ENCODE peak calls at places on chromosomes 3 and 15, in ten cellular contexts. S is mammary epithelial cell; G is IMR-90; Z is tibial nerve; B is kidney; Q is GM12878; P is K562; O is CD8-positive, alpha-beta T cell; L is hepatocyte; H is heart right ventricle. J is an unnamed sample.

GRCh38 chr3:149879872-149880271 is 66.9 kb downstream of the RNF13 start:
- DNase-seq in S (peak), G (peak), Z (peak), B (no peak), Q (no peak), P (peak), O (peak), L (peak), H (peak), J (peak)

GRCh38 chr15:50830477-50831354 is 65.2 kb upstream of the SPPL2A start:
- DNase-seq in S (no peak), G (no peak), Z (no peak), B (no peak), Q (no peak), P (no peak), O (no peak), L (no peak), H (no peak), J (no peak)

GRCh38 chr3:183224581-183224980 is 28.5 kb upstream of the B3GNT5 start:
- DNase-seq in S (no peak), G (no peak), Z (no peak), B (no peak), Q (no peak), P (no peak), O (no peak), L (no peak), H (no peak), J (no peak)

GRCh38 chr3:113979916-113980315 is 32.1 kb downstream of the ZDHHC23 start:
- DNase-seq in S (no peak), G (no peak), Z (no peak), B (no peak), Q (no peak), P (no peak), O (no peak), L (no peak), H (no peak), J (no peak)

GRCh38 chr3:116618138-116618537 is 91.4 kb upstream of the TUSC7 start:
- DNase-seq in S (peak), G (no peak), Z (no peak), B (no peak), Q (no peak), P (no peak), O (no peak), L (no peak), H (no peak), J (no peak)

GRCh38 chr3:133962879-133963278 is 66.8 kb downstream of the SLCO2A1 start:
- DNase-seq in S (no peak), G (peak), Z (no peak), B (no peak), Q (no peak), P (no peak), O (no peak), L (peak), H (no peak), J (no peak)

GRCh38 chr3:143120716-143121239 is 1.2 kb downstream of the CHST2 start:
- DNase-seq in S (peak), G (peak), Z (no peak), B (peak), Q (no peak), P (peak), O (peak), L (peak), H (peak), J (peak)

GRCh38 chr3:126540342-126540849 is 16.4 kb downstream of the CHST13 start:
- DNase-seq in S (peak), G (peak), Z (peak), B (peak), Q (no peak), P (peak), O (no peak), L (peak), H (peak), J (peak)

GRCh38 chr3:45551214-45552010 is 43.1 kb upstream of the LIMD1 start:
- DNase-seq in S (peak), G (peak), Z (peak), B (peak), Q (no peak), P (peak), O (no peak), L (peak), H (peak), J (no peak)

GRCh38 chr15:88249220-88249619 is 7.3 kb downstream of the NTRK3 start:
- DNase-seq in S (no peak), G (no peak), Z (no peak), B (peak), Q (no peak), P (no peak), O (no peak), L (no peak), H (no peak), J (peak)

GRCh38 chr3:129224984-129225393 is 24.4 kb upstream of the COPG1 start:
- DNase-seq in S (peak), G (peak), Z (peak), B (peak), Q (no peak), P (no peak), O (no peak), L (peak), H (peak), J (peak)

GRCh38 chr3:187456268-187456667 is 88.1 kb downstream of the RTP4 start:
- DNase-seq in S (no peak), G (no peak), Z (peak), B (peak), Q (no peak), P (no peak), O (no peak), L (peak), H (peak), J (no peak)

GRCh38 chr15:75791337-75791713 is 51.9 kb upstream of the UBE2Q2 start:
- DNase-seq in S (no peak), G (no peak), Z (no peak), B (no peak), Q (no peak), P (no peak), O (no peak), L (no peak), H (no peak), J (no peak)

GRCh38 chr3:118889691-118890090 is 145.0 kb downstream of the IGSF11 start:
- DNase-seq in S (no peak), G (no peak), Z (no peak), B (no peak), Q (no peak), P (no peak), O (no peak), L (no peak), H (no peak), J (no peak)

GRCh38 chr3:113758389-113759029 is 11.7 kb downstream of the ATP6V1A start:
- DNase-seq in S (peak), G (peak), Z (no peak), B (no peak), Q (no peak), P (no peak), O (no peak), L (no peak), H (no peak), J (no peak)

GRCh38 chr3:119628390-119628789 is 30.7 kb downstream of the PLA1A start:
- DNase-seq in S (no peak), G (no peak), Z (no peak), B (no peak), Q (peak), P (no peak), O (no peak), L (no peak), H (no peak), J (no peak)

GRCh38 chr3:134495980-134496379 is 10.1 kb downstream of the CEP63 start:
- DNase-seq in S (peak), G (no peak), Z (no peak), B (no peak), Q (no peak), P (no peak), O (no peak), L (no peak), H (no peak), J (no peak)

GRCh38 chr3:124292329-124292728 is 300.4 kb upstream of the ROPN1 start:
- DNase-seq in S (no peak), G (no peak), Z (no peak), B (peak), Q (no peak), P (no peak), O (no peak), L (no peak), H (no peak), J (no peak)

GRCh38 chr15:77649019-77649418 is 16.3 kb upstream of the LINGO1 start:
- DNase-seq in S (no peak), G (no peak), Z (no peak), B (no peak), Q (no peak), P (no peak), O (no peak), L (no peak), H (no peak), J (no peak)

GRCh38 chr3:129530331-129530761 is 1.9 kb downstream of the RHO start:
- DNase-seq in S (no peak), G (peak), Z (no peak), B (no peak), Q (no peak), P (no peak), O (no peak), L (no peak), H (no peak), J (no peak)

GRCh38 chr3:188082040-188082439 is 71.9 kb upstream of the LPP start:
- DNase-seq in S (no peak), G (peak), Z (no peak), B (no peak), Q (no peak), P (no peak), O (no peak), L (no peak), H (no peak), J (no peak)

GRCh38 chr3:82085356-82085755 is 323.9 kb upstream of the GBE1 start:
- DNase-seq in S (peak), G (no peak), Z (no peak), B (no peak), Q (no peak), P (no peak), O (no peak), L (no peak), H (no peak), J (no peak)

GRCh38 chr3:14521611-14522010 is 18.5 kb downstream of the GRIP2 start:
- DNase-seq in S (no peak), G (no peak), Z (no peak), B (peak), Q (no peak), P (no peak), O (no peak), L (no peak), H (no peak), J (peak)

GRCh38 chr3:157369712-157370447 is 66.8 kb upstream of the PTX3 start:
- DNase-seq in S (no peak), G (no peak), Z (no peak), B (no peak), Q (no peak), P (no peak), O (no peak), L (no peak), H (no peak), J (no peak)

GRCh38 chr15:74365619-74366445 is 1.6 kb downstream of the CYP11A1 start:
- DNase-seq in S (no peak), G (peak), Z (peak), B (no peak), Q (no peak), P (no peak), O (no peak), L (peak), H (peak), J (peak)
- H3K4me3 ChIP-seq in S (peak), G (peak), Z (peak), B (peak), Q (peak), P (no peak), O (peak), L (peak), H (peak), J (peak)

DNA sequence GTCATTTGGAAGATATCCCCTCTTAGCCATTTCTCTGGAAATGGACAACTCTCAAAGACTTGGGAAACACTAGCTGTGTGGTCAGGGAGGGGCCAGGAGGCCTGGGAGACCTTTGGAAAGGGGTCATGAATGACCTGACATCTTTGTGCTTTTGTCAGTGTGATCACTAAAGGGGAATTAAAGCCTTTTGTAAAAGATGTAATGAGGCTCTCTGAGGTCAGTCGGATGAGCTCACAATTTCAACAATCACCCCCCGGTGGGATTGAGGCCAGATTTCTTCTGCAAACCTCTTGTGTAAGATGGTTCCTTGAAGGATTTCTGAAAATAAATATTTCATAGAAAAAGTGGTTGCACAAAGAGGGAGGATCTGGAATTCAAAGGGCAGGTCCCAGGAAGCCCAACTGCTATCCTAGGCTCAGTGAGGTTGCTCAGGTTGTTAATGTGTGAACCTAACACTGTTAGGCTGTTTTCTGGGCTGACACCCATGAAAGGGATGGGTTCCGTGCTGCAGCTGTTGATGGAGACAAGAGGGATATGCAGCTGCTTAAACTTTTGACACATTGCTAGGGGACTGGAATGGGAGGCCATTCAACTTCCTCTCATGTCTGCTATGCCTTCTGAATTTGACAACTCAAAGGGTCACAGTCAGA is 198.2 kb upstream of the NR2E3 start:
- DNase-seq in S (no peak), G (peak), Z (peak), B (no peak), Q (no peak), P (no peak), O (no peak), L (no peak), H (peak), J (no peak)
- H3K27ac ChIP-seq in S (no peak), G (no peak), Z (peak), B (no peak), Q (no peak), P (no peak), O (no peak), L (no peak), H (no peak), J (no peak)

DNA sequence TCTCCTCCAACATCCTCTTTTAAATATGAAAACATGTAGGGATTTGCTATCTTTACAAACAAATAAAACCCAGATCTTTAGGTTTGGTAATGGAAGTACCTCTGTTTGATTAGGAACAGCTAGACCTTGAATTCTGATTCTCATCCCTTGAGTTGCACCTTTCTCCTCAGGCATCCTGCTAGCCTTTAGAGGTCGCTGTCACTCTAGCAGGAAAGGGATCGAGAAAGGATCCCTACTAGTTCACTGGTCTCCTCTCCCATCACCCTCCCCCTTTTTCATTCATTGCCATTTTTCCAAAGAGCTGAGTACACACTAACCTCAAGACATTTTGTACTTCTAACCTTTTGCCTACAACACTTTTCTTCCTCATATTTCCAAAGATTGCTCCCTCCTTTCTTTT is 569.8 kb downstream of the RBMS3 start:
- DNase-seq in S (no peak), G (no peak), Z (no peak), B (no peak), Q (no peak), P (no peak), O (no peak), L (no peak), H (no peak), J (no peak)
- TF ChIP-seq CTCF in S (no peak), G (no peak), Z (no peak), B (no peak), Q (no peak), P (no peak), O (no peak), L (no peak), H (no peak), J (no peak)

DNA sequence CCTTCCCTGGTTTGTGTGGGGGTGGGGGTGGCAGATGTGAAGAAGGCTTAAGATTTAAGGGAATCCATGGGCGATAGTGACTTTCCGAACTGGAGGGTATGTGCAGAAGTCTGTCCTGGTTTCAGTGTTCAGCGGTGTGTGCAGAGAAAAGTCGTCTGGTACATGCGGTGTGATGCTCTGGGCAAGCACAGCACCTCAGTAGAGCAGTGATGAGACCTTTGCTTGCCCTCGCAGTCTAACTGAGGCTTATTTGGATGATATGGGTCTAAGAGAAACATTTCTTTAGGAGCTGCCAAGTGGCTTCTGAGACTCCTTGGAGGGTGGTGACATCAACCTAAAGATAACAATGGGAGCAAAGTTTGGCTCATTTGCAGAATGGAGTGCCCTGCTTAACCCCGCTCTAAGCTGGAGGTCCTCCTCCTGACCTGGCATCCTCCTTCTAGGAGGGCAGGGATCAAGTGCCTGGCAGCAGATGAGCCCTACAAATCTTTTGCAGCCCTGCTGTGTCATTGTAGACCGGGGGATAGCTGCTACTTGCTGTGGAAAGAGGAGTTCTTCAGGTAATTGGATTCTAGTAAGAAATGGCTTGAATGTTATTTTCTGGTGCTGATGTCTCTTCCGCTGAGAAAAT is 228.1 kb upstream of the AZI2 start:
- DNase-seq in S (no peak), G (no peak), Z (no peak), B (no peak), Q (no peak), P (no peak), O (no peak), L (no peak), H (no peak), J (no peak)
- H3K4me3 ChIP-seq in S (no peak), G (no peak), Z (peak), B (peak), Q (no peak), P (no peak), O (no peak), L (peak), H (peak), J (peak)

GRCh38 chr3:98553021-98553563 is 21.3 kb downstream of the GPR15 start:
- DNase-seq in S (no peak), G (no peak), Z (no peak), B (no peak), Q (no peak), P (no peak), O (no peak), L (no peak), H (no peak), J (no peak)

GRCh38 chr3:98553751-98554150 is 22.0 kb downstream of the GPR15 start:
- DNase-seq in S (no peak), G (no peak), Z (no peak), B (no peak), Q (no peak), P (peak), O (no peak), L (no peak), H (no peak), J (no peak)

GRCh38 chr3:98556164-98557130 is 24.7 kb downstream of the GPR15 start:
- DNase-seq in S (no peak), G (no peak), Z (no peak), B (no peak), Q (peak), P (no peak), O (peak), L (no peak), H (no peak), J (no peak)

GRCh38 chr3:98554580-98554979 is 22.8 kb downstream of the GPR15 start:
- DNase-seq in S (no peak), G (no peak), Z (no peak), B (no peak), Q (no peak), P (no peak), O (no peak), L (no peak), H (no peak), J (no peak)

GRCh38 chr3:98555025-98555379 is 23.2 kb downstream of the GPR15 start:
- DNase-seq in S (no peak), G (no peak), Z (no peak), B (no peak), Q (no peak), P (no peak), O (no peak), L (no peak), H (no peak), J (no peak)
- H3K27ac ChIP-seq in S (no peak), G (no peak), Z (no peak), B (no peak), Q (peak), P (no peak), O (no peak), L (no peak), H (no peak), J (no peak)

GRCh38 chr15:58458076-58458475 is 26.3 kb downstream of the LIPC start:
- DNase-seq in S (no peak), G (no peak), Z (no peak), B (no peak), Q (no peak), P (no peak), O (no peak), L (peak), H (peak), J (no peak)
- TF ChIP-seq CTCF in S (no peak), G (no peak), Z (no peak), B (no peak), Q (no peak), P (no peak), O (no peak), L (no peak), H (no peak), J (no peak)

DNA sequence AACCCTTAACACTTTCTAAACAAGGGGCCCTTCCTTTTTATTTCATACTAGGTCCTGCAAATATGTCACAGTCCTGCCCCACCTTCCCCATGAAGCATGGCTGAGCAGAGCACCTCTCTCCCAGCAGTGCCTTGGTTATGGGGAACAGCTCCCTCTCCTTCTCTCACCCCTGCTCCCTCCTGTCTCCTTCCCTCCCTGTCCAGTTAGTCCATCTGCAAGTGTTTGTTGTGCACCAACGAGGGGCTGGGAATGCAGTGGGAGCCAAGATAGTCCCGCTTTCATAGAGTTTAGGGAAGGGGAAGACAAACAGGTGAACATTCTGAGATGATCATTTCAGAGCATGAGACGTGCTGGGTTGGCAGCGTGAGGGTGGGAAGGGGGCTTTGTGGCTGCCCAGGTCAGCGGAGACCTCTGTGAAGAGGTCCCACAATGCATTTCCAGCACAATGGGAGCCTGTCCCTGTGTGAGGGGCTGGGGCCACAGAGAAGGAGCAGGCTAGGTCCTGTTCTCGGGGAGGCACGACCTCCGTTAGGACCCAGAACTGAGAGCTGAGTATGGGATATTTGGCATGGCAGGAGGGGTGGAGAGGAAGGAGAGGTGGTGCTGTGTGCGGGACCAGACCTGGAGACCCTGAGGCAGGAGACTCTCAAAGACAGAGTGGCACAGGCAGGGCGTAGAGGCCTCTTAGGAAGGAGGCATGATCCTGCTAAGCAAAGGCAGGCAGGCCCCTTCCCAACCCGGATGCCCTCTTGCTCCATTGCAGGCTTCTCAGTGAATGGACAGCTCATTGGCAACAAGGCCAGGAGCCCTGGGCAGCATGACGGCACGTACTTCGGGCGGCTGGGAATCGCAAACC is 5.5 kb upstream of the ITIH3 start:
- DNase-seq in S (no peak), G (no peak), Z (no peak), B (peak), Q (no peak), P (no peak), O (no peak), L (no peak), H (no peak), J (no peak)
- H3K4me3 ChIP-seq in S (no peak), G (no peak), Z (no peak), B (no peak), Q (no peak), P (no peak), O (no peak), L (no peak), H (no peak), J (no peak)

DNA sequence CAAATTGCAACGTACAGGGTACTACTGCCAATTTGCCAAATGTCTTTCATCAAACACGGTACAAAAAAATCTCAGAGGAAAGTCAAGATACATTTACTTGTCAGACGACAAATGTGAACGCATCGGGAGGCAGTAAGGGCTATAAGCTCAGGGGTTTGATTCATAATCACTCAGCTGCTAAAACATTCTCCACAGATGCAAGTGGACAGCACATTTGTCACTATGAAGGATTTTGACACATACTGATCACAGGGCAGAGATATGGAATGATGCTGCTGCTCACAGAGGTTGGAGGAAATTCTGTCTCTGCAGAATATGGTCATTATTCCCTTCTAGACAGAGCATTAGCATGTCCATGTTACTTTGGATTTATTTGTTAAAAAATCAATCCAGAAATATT is 559.6 kb downstream of the MECOM start:
- DNase-seq in S (no peak), G (no peak), Z (no peak), B (no peak), Q (no peak), P (no peak), O (no peak), L (no peak), H (no peak), J (no peak)
- H3K27ac ChIP-seq in S (no peak), G (no peak), Z (no peak), B (no peak), Q (no peak), P (no peak), O (no peak), L (no peak), H (no peak), J (no peak)

J was measured in upper lobe of right lung.